ENCODE peak calls at places on chromosomes 2 and 18, in five cellular contexts. S is IMR-90, B is GM20000, E is stomach, H is fibroblast of lung. I is an unnamed sample.

GRCh38 chr2:190378883-190379237 is 29.3 kb upstream of the MFSD6 start:
- DNase-seq in B (no peak), H (no peak), E (no peak), S (no peak), I (no peak)

GRCh38 chr2:237674731-237675276 is 47.4 kb downstream of the LRRFIP1 start:
- DNase-seq in B (peak; percentile 77), S (peak; percentile 75), E (peak; percentile 84), H (peak; percentile 80), I (peak; percentile 79)

GRCh38 chr2:105328281-105329196 is 996 bp downstream of the TGFBRAP1 start:
- DNase-seq in H (peak; percentile 26), S (peak; percentile 50), E (peak; percentile 43), B (peak; percentile 46), I (peak; percentile 73)

GRCh38 chr2:95327861-95328260 is 30.7 kb downstream of the KCNIP3 start:
- DNase-seq in S (no peak), E (no peak), B (no peak), H (no peak), I (no peak)

GRCh38 chr2:160956243-160956802 is 203.9 kb upstream of the TANK start:
- DNase-seq in H (no peak), B (no peak), S (no peak), E (no peak), I (peak; percentile 60)

GRCh38 chr2:201643216-201643651 is at the start of gene TMEM237:
- DNase-seq in H (peak; percentile 19), B (peak; percentile 83), E (peak; percentile 27), S (peak; percentile 16), I (no peak)

GRCh38 chr2:1795842-1796580 is 51.7 kb upstream of the PXDN start:
- DNase-seq in E (no peak), B (no peak), S (no peak), H (peak; percentile 43), I (peak; percentile 12)

GRCh38 chr2:153519260-153519875 is 40.8 kb upstream of the RPRM start:
- DNase-seq in S (peak; percentile 39), B (peak; percentile 38), E (peak; percentile 60), H (peak; percentile 54), I (peak; percentile 3)

GRCh38 chr18:23951206-23951605 is 63.3 kb upstream of the TTC39C start:
- DNase-seq in B (no peak), E (no peak), H (no peak), S (no peak), I (no peak)

GRCh38 chr2:202135111-202135874 is 62.2 kb downstream of the KIAA2012 start:
- DNase-seq in H (peak; percentile 100), B (no peak), E (peak; percentile 72), S (peak; percentile 100), I (peak; percentile 98)

GRCh38 chr2:216315817-216316603 is 56.3 kb downstream of the MARCHF4 start:
- DNase-seq in B (no peak), E (no peak), S (peak; percentile 86), H (peak; percentile 47), I (peak; percentile 67)

GRCh38 chr2:237475704-237476107 is 11.3 kb upstream of the MLPH start:
- DNase-seq in S (peak; percentile 60), B (no peak), E (no peak), H (no peak), I (peak; percentile 64)

GRCh38 chr2:193695367-193695766 is 1500.6 kb upstream of the TMEFF2 start:
- DNase-seq in S (no peak), H (peak; percentile 1), B (no peak), E (no peak), I (peak; percentile 48)

GRCh38 chr18:31684279-31685096 is at the start of gene B4GALT6:
- DNase-seq in H (peak; percentile 25), S (no peak), B (peak; percentile 85), E (no peak), I (peak; percentile 29)

GRCh38 chr2:150126143-150126725 is 361.2 kb downstream of the RND3 start:
- DNase-seq in B (no peak), S (peak; percentile 43), E (no peak), H (no peak), I (no peak)

GRCh38 chr18:42341423-42341822 is 386.4 kb downstream of the PIK3C3 start:
- DNase-seq in S (no peak), E (no peak), H (no peak), B (no peak), I (no peak)

GRCh38 chr2:237388036-237388435 is 25.9 kb downstream of the COL6A3 start:
- DNase-seq in B (no peak), H (no peak), S (no peak), E (no peak), I (no peak)

GRCh38 chr2:147739531-147739930 is 105.3 kb upstream of the ACVR2A start:
- DNase-seq in H (no peak), E (no peak), S (no peak), B (no peak), I (no peak)

GRCh38 chr2:46082531-46083485 is 214.4 kb upstream of the EPAS1 start:
- DNase-seq in S (peak; percentile 88), B (no peak), H (peak; percentile 99), E (no peak), I (peak; percentile 99)

GRCh38 chr18:36374262-36374661 is 76.7 kb downstream of the FHOD3 start:
- DNase-seq in B (no peak), S (no peak), H (no peak), E (no peak), I (no peak)

GRCh38 chr2:46850742-46851141 is 64.9 kb downstream of the MCFD2 start:
- DNase-seq in H (peak; percentile 74), E (peak; percentile 71), B (no peak), S (peak; percentile 97), I (no peak)

GRCh38 chr2:172709566-172710291 is 25.9 kb upstream of the RAPGEF4 start:
- DNase-seq in H (no peak), B (no peak), E (no peak), S (no peak), I (no peak)

GRCh38 chr18:58631301-58631700 is 2.4 kb upstream of the ALPK2 start:
- DNase-seq in S (no peak), B (no peak), E (no peak), H (no peak), I (no peak)

GRCh38 chr2:226607379-226607778 is 192.2 kb downstream of the IRS1 start:
- DNase-seq in S (peak; percentile 76), H (peak; percentile 66), E (no peak), B (no peak), I (no peak)

GRCh38 chr2:73106791-73107190 is 6.0 kb downstream of the RAB11FIP5 start:
- DNase-seq in S (no peak), B (no peak), E (no peak), H (no peak), I (no peak)

GRCh38 chr18:48197819-48198218 is 211.4 kb downstream of the ZBTB7C start:
- DNase-seq in S (no peak), E (no peak), B (no peak), H (no peak), I (no peak)

GRCh38 chr2:5121106-5121505 is 571.1 kb upstream of the SOX11 start:
- DNase-seq in S (no peak), H (no peak), B (no peak), E (no peak), I (no peak)

GRCh38 chr2:5125017-5125730 is 567.0 kb upstream of the SOX11 start:
- DNase-seq in S (no peak), B (no peak), H (no peak), E (no peak), I (no peak)

GRCh38 chr2:5123597-5124196 is 568.5 kb upstream of the SOX11 start:
- DNase-seq in H (no peak), B (no peak), S (no peak), E (no peak), I (no peak)

GRCh38 chr2:5121677-5122076 is 570.5 kb upstream of the SOX11 start:
- DNase-seq in B (no peak), H (no peak), E (no peak), S (no peak), I (peak; percentile 1)
- TF ChIP-seq CTCF in B (no peak), H (peak; percentile 43), E (no peak), S (no peak), I (no peak)

GRCh38 chr2:31693882-31694281 is 113.1 kb upstream of the SRD5A2 start:
- DNase-seq in H (peak; percentile 21), S (no peak), B (no peak), E (no peak), I (no peak)

GRCh38 chr2:31696068-31696467 is 115.3 kb upstream of the SRD5A2 start:
- DNase-seq in E (no peak), H (no peak), S (no peak), B (no peak), I (no peak)

DNA sequence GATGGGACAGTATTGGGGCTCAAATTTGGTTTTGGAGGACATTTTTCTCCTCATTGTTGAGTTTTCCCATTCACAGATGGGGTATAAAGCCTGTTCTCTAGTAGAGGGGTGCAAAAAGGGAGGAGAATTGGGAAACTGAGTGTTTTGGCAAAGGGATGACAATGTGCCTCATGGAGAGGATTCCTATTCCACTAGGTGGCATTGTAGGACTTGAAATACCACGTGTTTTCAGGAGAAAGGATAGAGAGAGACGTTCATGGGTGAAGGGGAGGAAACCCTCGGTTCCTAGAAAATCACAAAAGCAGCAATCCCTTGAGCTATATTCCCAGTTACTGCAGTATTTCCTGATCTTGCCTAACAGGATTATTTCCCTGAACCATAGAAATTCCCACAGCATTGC is 113.7 kb upstream of the SRD5A2 start:
- DNase-seq in E (no peak), H (peak; percentile 8), S (peak; percentile 8), B (no peak), I (no peak)
- TF ChIP-seq CTCF in E (no peak), H (no peak), S (peak; percentile 24), B (no peak), I (no peak)

DNA sequence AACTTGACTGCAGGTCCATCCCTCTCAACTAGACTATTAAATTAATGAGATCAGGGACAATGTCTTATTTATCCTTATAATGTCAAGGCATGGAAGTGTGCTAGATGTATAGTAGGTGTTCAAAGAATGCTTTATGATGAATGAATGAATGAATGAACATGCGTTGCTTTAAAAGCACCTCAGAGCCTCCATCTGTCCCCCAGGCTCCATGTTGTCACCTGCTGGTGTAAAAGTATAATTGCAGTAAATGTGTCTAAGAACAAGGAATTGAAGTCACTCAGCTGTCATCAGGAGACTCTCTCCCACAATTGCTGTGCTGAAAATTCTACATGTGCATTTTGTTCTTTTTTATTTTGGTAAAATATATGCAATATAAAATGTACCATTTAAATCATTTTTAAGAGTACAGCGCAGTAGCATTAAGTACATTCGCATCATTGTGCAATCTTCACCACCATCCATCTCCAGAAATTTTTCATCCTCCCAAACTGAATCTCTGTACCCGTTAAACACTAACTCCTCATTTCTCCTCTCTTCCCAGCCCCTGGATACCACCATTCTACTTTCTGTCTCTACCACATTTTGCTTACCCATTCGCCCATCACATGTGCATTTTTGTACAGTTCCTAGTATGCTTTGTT is 52.6 kb downstream of the GNAL start:
- DNase-seq in H (peak; percentile 3), S (no peak), B (peak; percentile 65), E (no peak), I (no peak)
- TF ChIP-seq CTCF in H (peak; percentile 45), S (peak; percentile 18), B (peak; percentile 33), E (no peak), I (peak; percentile 39)

GRCh38 chr18:62288669-62289016 is 36.5 kb upstream of the TNFRSF11A start:
- DNase-seq in B (no peak), H (no peak), S (no peak), E (no peak), I (no peak)
- TF ChIP-seq CTCF in B (no peak), H (no peak), S (no peak), E (no peak), I (no peak)

GRCh38 chr2:49619804-49620203 is 465.5 kb upstream of the FSHR start:
- DNase-seq in B (no peak), H (no peak), S (no peak), E (no peak), I (no peak)

GRCh38 chr2:49621014-49621413 is 466.7 kb upstream of the FSHR start:
- DNase-seq in S (no peak), B (no peak), E (no peak), H (no peak), I (no peak)

GRCh38 chr2:49616800-49617199 is 462.5 kb upstream of the FSHR start:
- DNase-seq in S (no peak), H (no peak), B (peak; percentile 11), E (no peak), I (no peak)
- TF ChIP-seq CTCF in S (no peak), H (no peak), B (no peak), E (peak; percentile 54), I (peak; percentile 14)